ENCODE peak calls at places on chromosomes 1 and 21, in eight cellular contexts. F, J, I, T, D, K, C and W are unnamed samples.

GRCh38 chr1:75342799-75343198 is 208.6 kb downstream of the LHX8 start:
- DNase-seq in J (no peak), C (no peak), F (no peak), D (no peak), I (peak; percentile 79), K (no peak), T (no peak), W (no peak)

GRCh38 chr1:75861831-75862230 is 65.1 kb downstream of the MSH4 start:
- DNase-seq in F (no peak), J (no peak), K (no peak), I (peak; percentile 1), D (no peak), T (no peak), C (no peak), W (no peak)

GRCh38 chr21:36707763-36708511 is 9.0 kb downstream of the SIM2 start:
- DNase-seq in D (no peak), T (no peak), J (no peak), I (no peak), K (no peak), F (no peak), C (no peak), W (no peak)

GRCh38 chr1:170145691-170146676 is at the start of gene NTMT2:
- DNase-seq in J (no peak), D (no peak), C (no peak), F (peak; percentile 8), I (peak; percentile 97), K (no peak), T (no peak), W (peak; percentile 53)

GRCh38 chr1:45473302-45473701 is 17.7 kb downstream of the TESK2 start:
- DNase-seq in D (no peak), F (no peak), C (no peak), J (no peak), I (no peak), K (no peak), T (no peak), W (no peak)

GRCh38 chr1:168482106-168482505 is 61.7 kb downstream of the XCL2 start:
- DNase-seq in T (no peak), D (no peak), J (no peak), I (peak; percentile 32), C (no peak), F (no peak), K (no peak), W (no peak)

GRCh38 chr1:156368889-156369684 is at the start of gene RHBG:
- DNase-seq in F (peak; percentile 2), T (peak; percentile 6), C (no peak), K (peak; percentile 19), D (no peak), J (peak; percentile 27), I (peak; percentile 78), W (peak; percentile 36)

GRCh38 chr1:104702731-104703130 is 953.0 kb downstream of the AMY1C start:
- DNase-seq in I (no peak), T (no peak), C (no peak), D (no peak), J (no peak), K (no peak), F (no peak), W (no peak)

GRCh38 chr21:46245213-46245915 is 16.8 kb upstream of the LSS start:
- DNase-seq in T (no peak), J (no peak), C (no peak), K (no peak), D (no peak), I (no peak), F (no peak), W (no peak)

GRCh38 chr1:23343246-23344110 is 606 bp downstream of the HNRNPR start:
- DNase-seq in F (peak; percentile 82), I (peak; percentile 82), K (peak; percentile 22), D (no peak), C (peak; percentile 41), T (peak; percentile 47), J (no peak), W (peak; percentile 35)

GRCh38 chr1:209106237-209106741 is 477.2 kb upstream of the CAMK1G start:
- DNase-seq in J (no peak), I (peak; percentile 93), T (peak; percentile 53), K (no peak), C (no peak), F (peak; percentile 4), D (no peak), W (no peak)

GRCh38 chr1:157091186-157091585 is 8.4 kb downstream of the ETV3L start:
- DNase-seq in F (no peak), I (no peak), T (no peak), D (no peak), K (no peak), C (no peak), J (no peak), W (no peak)

GRCh38 chr1:201456499-201457309 is 12.3 kb downstream of the PHLDA3 start:
- DNase-seq in I (no peak), D (no peak), T (peak; percentile 97), C (no peak), F (peak; percentile 98), K (no peak), J (peak; percentile 85), W (peak; percentile 77)

GRCh38 chr21:27590271-27590670 is 623.4 kb upstream of the ADAMTS5 start:
- DNase-seq in F (no peak), C (no peak), T (no peak), D (no peak), J (peak; percentile 21), I (no peak), K (no peak), W (peak; percentile 37)

GRCh38 chr1:83818916-83819315 is 180.0 kb downstream of the TTLL7 start:
- DNase-seq in K (no peak), J (no peak), C (no peak), F (peak; percentile 3), D (no peak), T (peak; percentile 79), I (no peak), W (no peak)

GRCh38 chr1:207987164-207987563 is 76.2 kb upstream of the CD34 start:
- DNase-seq in D (no peak), K (no peak), C (no peak), J (no peak), I (no peak), F (no peak), T (no peak), W (no peak)

GRCh38 chr1:44315521-44315920 is 39.5 kb downstream of the ERI3 start:
- DNase-seq in D (no peak), J (no peak), I (no peak), F (no peak), K (no peak), T (no peak), C (no peak), W (no peak)

GRCh38 chr1:38489844-38490270 is 369.7 kb downstream of the RRAGC start:
- DNase-seq in C (peak; percentile 23), D (peak; percentile 1), T (no peak), F (peak; percentile 2), I (peak; percentile 25), J (no peak), K (peak; percentile 22), W (no peak)

GRCh38 chr1:64790965-64791487 is 46.2 kb downstream of the RAVER2 start:
- DNase-seq in I (no peak), C (no peak), K (no peak), T (no peak), J (no peak), F (no peak), D (no peak), W (no peak)

GRCh38 chr1:215595231-215595630 is 28.1 kb downstream of the KCTD3 start:
- DNase-seq in C (no peak), J (no peak), F (peak; percentile 9), D (no peak), K (no peak), I (peak; percentile 13), T (no peak), W (no peak)

GRCh38 chr21:17139696-17140095 is 373.1 kb upstream of the CXADR start:
- DNase-seq in K (no peak), C (no peak), I (no peak), D (no peak), T (peak; percentile 8), F (no peak), J (no peak), W (no peak)